ENCODE peak calls at places on chromosomes 2 and 18, in six cellular contexts. N is A673, T is prostate gland, A is pancreas, J is thyroid gland, C is heart right ventricle. K is an unnamed sample.

GRCh38 chr2:174952607-174953006 is 52.6 kb downstream of the CHN1 start:
- DNase-seq in J (no peak), T (no peak), A (no peak), C (no peak), N (no peak), K (no peak)

GRCh38 chr2:216633616-216634316 is 546 bp downstream of the IGFBP2 start:
- DNase-seq in A (no peak), C (no peak), J (peak), N (peak), T (no peak), K (no peak)

GRCh38 chr2:162025121-162025911 is 48.7 kb downstream of the DPP4 start:
- DNase-seq in J (no peak), T (no peak), N (no peak), A (no peak), C (no peak), K (no peak)

GRCh38 chr18:31857516-31858106 is 85.3 kb downstream of the TRAPPC8 start:
- DNase-seq in T (no peak), A (no peak), C (no peak), N (no peak), J (no peak), K (no peak)

GRCh38 chr2:39266139-39266805 is 22.5 kb upstream of the CDKL4 start:
- DNase-seq in A (no peak), C (no peak), N (no peak), J (no peak), T (no peak), K (no peak)

GRCh38 chr2:48414980-48415764 is 114.8 kb upstream of the STON1 start:
- DNase-seq in T (no peak), A (no peak), N (no peak), C (no peak), J (peak), K (no peak)

GRCh38 chr2:10777842-10778723 is 34.5 kb downstream of the PDIA6 start:
- DNase-seq in J (no peak), N (no peak), A (no peak), C (no peak), T (no peak), K (no peak)

GRCh38 chr2:221200184-221200839 is 371.8 kb downstream of the EPHA4 start:
- DNase-seq in A (no peak), N (no peak), J (peak), C (no peak), T (no peak), K (no peak)

GRCh38 chr2:147679664-147680502 is 164.9 kb upstream of the ACVR2A start:
- DNase-seq in T (no peak), A (no peak), J (no peak), C (no peak), N (no peak), K (no peak)

GRCh38 chr2:20675701-20676352 is 8.9 kb downstream of the GDF7 start:
- DNase-seq in A (no peak), N (no peak), C (no peak), J (no peak), T (no peak), K (no peak)

GRCh38 chr2:171655584-171655983 is 31.7 kb upstream of the DYNC1I2 start:
- DNase-seq in T (no peak), J (no peak), N (no peak), C (no peak), A (no peak), K (no peak)

GRCh38 chr18:63317982-63318881 is 1.3 kb downstream of the BCL2 start:
- DNase-seq in T (peak), A (peak), J (peak), C (peak), N (peak), K (peak)

GRCh38 chr2:171317492-171318125 is 116.2 kb downstream of the METTL8 start:
- DNase-seq in N (no peak), A (no peak), J (no peak), C (no peak), T (no peak), K (no peak)

GRCh38 chr2:191818725-191819333 is 28.1 kb downstream of the CAVIN2 start:
- DNase-seq in T (no peak), A (no peak), C (no peak), J (no peak), N (no peak), K (no peak)

GRCh38 chr18:79567481-79568147 is 112.0 kb upstream of the CTDP1 start:
- DNase-seq in T (peak), N (peak), C (peak), J (peak), A (no peak), K (no peak)

GRCh38 chr2:120845281-120845680 is 109.6 kb downstream of the GLI2 start:
- DNase-seq in N (no peak), A (no peak), J (peak), T (no peak), C (peak), K (no peak)

GRCh38 chr2:221818569-221818968 is 246.5 kb upstream of the EPHA4 start:
- DNase-seq in N (no peak), T (no peak), C (no peak), J (no peak), A (no peak), K (no peak)

GRCh38 chr2:12321017-12321641 is 395.6 kb upstream of the TRIB2 start:
- DNase-seq in C (peak), J (no peak), A (no peak), T (no peak), N (peak), K (peak)

GRCh38 chr2:218984239-218985020 is 554 bp downstream of the FEV start:
- DNase-seq in C (no peak), J (no peak), N (peak), T (no peak), A (no peak), K (no peak)

GRCh38 chr2:54666741-54667639 is 56.5 kb upstream of the EML6 start:
- DNase-seq in A (peak), N (peak), T (peak), J (peak), C (peak), K (no peak)

GRCh38 chr2:160583162-160583522 is 89.5 kb upstream of the RBMS1 start:
- DNase-seq in J (no peak), N (peak), C (no peak), T (peak), A (no peak), K (no peak)

GRCh38 chr18:23920054-23920453 is 94.5 kb upstream of the TTC39C start:
- DNase-seq in T (no peak), C (no peak), A (no peak), N (no peak), J (no peak), K (no peak)

GRCh38 chr2:18311413-18311812 is 249.0 kb downstream of the RDH14 start:
- DNase-seq in J (no peak), A (no peak), T (peak), C (no peak), N (peak), K (no peak)

GRCh38 chr18:48815581-48816324 is 135.0 kb downstream of the SMAD7 start:
- DNase-seq in T (no peak), C (no peak), N (no peak), A (no peak), J (peak), K (peak)

DNA sequence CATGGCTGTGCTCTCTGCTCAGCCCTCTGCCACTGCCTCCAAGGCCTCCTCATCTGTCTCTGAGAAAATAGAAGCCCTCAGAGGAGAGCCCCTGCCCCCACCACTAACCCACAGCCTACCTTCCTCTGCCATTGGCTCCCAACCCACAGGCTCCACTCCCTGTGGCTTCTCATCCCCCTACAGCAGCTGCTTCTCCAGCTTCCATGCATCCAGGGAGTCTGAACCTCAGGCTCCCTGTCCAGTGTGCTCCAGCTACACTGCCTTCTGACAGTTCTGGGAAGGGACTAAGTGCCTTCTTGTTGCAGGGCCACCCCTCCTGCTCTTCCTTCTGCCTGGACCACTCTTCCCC is 29.3 kb downstream of the COL6A3 start:
- DNase-seq in C (no peak), A (no peak), N (no peak), T (no peak), J (no peak), K (no peak)
- H3K27ac ChIP-seq in C (no peak), A (no peak), N (no peak), T (no peak), J (no peak), K (no peak)

GRCh38 chr2:200380833-200381542 is 74.5 kb downstream of the SPATS2L start:
- DNase-seq in T (no peak), N (no peak), A (no peak), C (no peak), J (no peak), K (no peak)

GRCh38 chr2:200379481-200380120 is 73.1 kb downstream of the SPATS2L start:
- DNase-seq in J (no peak), T (no peak), A (no peak), C (no peak), N (no peak), K (no peak)

GRCh38 chr2:200378652-200379290 is 72.3 kb downstream of the SPATS2L start:
- DNase-seq in A (no peak), J (no peak), C (no peak), N (peak), T (no peak), K (no peak)

GRCh38 chr2:200377774-200378336 is 71.4 kb downstream of the SPATS2L start:
- DNase-seq in J (no peak), T (peak), A (peak), N (no peak), C (no peak), K (no peak)

DNA sequence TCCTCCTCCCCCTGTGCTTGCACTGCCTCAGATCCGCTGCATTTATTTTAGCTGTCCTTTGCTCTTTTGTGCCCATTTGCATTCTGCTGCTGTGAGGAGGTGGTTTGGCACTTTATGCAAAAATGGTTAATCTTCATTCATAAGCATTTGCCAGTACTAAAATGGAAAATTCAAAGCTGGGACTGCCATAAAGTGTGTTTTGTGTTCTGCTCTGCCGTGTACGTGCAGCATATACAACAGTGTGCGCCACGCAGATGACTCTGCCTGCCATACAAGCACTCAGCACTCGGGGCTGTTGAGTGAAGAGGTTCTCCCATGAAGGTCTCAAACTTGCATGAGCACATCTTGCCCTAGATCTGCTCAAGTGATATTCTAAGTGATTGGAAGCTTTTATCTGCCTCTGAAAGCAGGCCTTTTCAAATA is 73.7 kb downstream of the SPATS2L start:
- DNase-seq in N (no peak), C (no peak), A (no peak), J (peak), T (no peak), K (no peak)
- H3K4me3 ChIP-seq in N (no peak), C (no peak), A (no peak), J (no peak), T (no peak), K (no peak)

DNA sequence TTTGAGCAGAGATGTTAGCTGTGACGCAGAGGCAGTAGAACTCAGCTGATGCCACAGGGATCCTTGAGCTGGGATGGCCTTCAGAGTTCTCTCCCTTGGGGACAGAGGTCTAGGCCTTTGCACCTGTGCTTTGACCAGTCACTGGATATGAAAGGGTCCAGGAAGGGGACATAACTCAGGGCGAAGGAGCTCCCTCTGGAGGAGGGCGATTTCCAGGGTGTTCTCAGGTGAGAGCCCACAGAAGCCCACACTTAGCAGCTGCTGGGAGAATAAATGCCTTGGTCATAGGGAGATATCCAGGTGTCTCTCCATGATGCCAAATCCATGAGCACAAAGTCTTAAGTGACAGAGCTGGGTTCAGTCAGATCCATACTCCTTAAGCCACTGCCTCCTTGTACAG is 369.2 kb downstream of the NYAP2 start:
- DNase-seq in A (no peak), N (no peak), C (no peak), T (no peak), J (no peak), K (no peak)
- TF ChIP-seq CTCF in A (no peak), N (no peak), C (no peak), T (no peak), J (no peak), K (no peak)

DNA sequence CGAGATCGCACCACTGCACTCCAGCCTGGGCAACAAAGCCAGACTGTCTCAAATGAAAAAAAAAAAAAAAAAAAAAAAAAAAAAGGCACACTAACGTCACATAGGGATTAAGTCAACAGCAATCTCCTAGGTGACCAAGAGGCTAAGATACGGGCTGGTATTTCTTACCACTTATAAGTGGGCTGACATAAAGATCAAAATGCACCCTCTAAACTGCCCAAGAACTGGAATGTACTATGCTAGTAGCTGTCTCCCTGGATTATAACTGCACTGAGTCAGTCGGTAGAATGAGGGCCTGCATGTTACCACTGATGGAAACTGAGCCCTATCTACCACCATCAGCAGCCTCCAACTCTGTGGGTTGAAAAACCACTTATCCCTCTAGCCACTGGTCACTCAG is 80.6 kb downstream of the KLF7 start:
- DNase-seq in C (no peak), A (no peak), N (no peak), J (no peak), T (no peak), K (no peak)
- H3K27ac ChIP-seq in C (no peak), A (no peak), N (no peak), J (no peak), T (no peak), K (peak)

DNA sequence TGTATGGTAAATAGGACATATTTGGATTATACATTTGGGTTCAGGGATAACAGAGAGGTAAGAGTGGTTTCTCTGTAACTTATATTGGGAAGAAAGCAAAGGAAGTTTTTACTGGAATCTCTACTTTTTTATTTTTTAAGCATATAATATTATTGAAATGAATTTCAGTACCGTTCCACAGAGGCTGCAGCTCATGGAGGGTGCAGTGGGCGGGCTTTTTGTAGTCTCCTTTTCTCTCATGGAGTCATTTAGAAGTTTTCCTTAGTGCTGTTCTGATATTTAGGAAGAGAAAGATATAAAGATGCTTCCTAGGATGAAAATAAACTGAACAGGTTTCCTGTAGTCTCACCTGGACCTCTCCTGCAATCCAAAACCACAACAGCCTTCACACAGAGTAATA is 1153.3 kb upstream of the TMEFF2 start:
- DNase-seq in J (no peak), C (no peak), T (no peak), N (no peak), A (no peak), K (no peak)
- H3K4me3 ChIP-seq in J (no peak), C (peak), T (no peak), N (no peak), A (no peak), K (peak)

K was measured in coronary artery.